ENCODE peak calls at places on chromosomes 13 and 19, in eight cellular contexts. P is heart left ventricle, S is breast epithelium, R is prostate gland, T is uterus, U is tibial nerve, B is IMR-90, I is A549. D is an unnamed sample.
A peak's percentile ranks its signal among the peaks of the same experiment; 100 is the strongest.

GRCh38 chr19:49988433-49988832 is 27.5 kb upstream of the SIGLEC11 start:
- DNase-seq in R (no peak), P (no peak), U (no peak), B (peak; percentile 83), S (no peak), T (no peak), I (no peak), D (no peak)

GRCh38 chr13:62799038-62799535 is 1383.4 kb upstream of the PCDH20 start:
- DNase-seq in P (no peak), U (no peak), I (no peak), R (no peak), B (no peak), S (no peak), T (no peak), D (no peak)

GRCh38 chr13:107124129-107124718 is 556.3 kb upstream of the ARGLU1 start:
- DNase-seq in I (peak; percentile 1), B (peak; percentile 36), S (no peak), P (no peak), U (no peak), R (no peak), T (no peak), D (no peak)

GRCh38 chr13:112028481-112028880 is 38.5 kb upstream of the SOX1 start:
- DNase-seq in S (no peak), U (no peak), T (no peak), R (no peak), P (no peak), B (no peak), I (no peak), D (no peak)

GRCh38 chr13:31045621-31046081 is 113.2 kb downstream of the TEX26 start:
- DNase-seq in B (peak; percentile 97), U (no peak), T (peak; percentile 62), I (peak; percentile 74), P (peak; percentile 21), R (no peak), S (peak; percentile 61), D (peak; percentile 18)

GRCh38 chr19:38793186-38793585 is 4.2 kb downstream of the LGALS7B start:
- DNase-seq in P (no peak), R (no peak), T (no peak), U (no peak), S (no peak), B (peak; percentile 60), I (no peak), D (no peak)

GRCh38 chr19:17441241-17442135 is 7.0 kb downstream of the TMEM221 start:
- DNase-seq in T (no peak), R (no peak), I (no peak), S (no peak), P (no peak), B (no peak), U (no peak), D (peak; percentile 43)

GRCh38 chr19:12748489-12748888 is 3.1 kb upstream of the BEST2 start:
- DNase-seq in R (no peak), S (no peak), U (no peak), B (no peak), P (no peak), T (no peak), I (no peak), D (no peak)

GRCh38 chr19:38869836-38870607 is 8.1 kb downstream of the RINL start:
- DNase-seq in S (peak; percentile 84), T (peak; percentile 82), I (peak; percentile 93), U (peak; percentile 74), R (peak; percentile 71), B (peak; percentile 45), P (peak; percentile 85), D (peak; percentile 87)

GRCh38 chr19:5590151-5590864 is 22.6 kb upstream of the TINCR start:
- DNase-seq in B (no peak), T (no peak), R (no peak), S (no peak), I (no peak), U (no peak), P (no peak), D (no peak)

GRCh38 chr19:11496391-11497163 is 9.1 kb downstream of the ZNF653 start:
- DNase-seq in P (no peak), T (peak; percentile 70), S (no peak), U (peak; percentile 57), I (peak; percentile 55), B (peak; percentile 86), R (peak; percentile 21), D (peak; percentile 61)
- TF ChIP-seq POLR2A in P (no peak), T (no peak), S (no peak), U (no peak), I (no peak), B (no peak), R (no peak), D (no peak)

GRCh38 chr13:93243375-93244063 is 16.9 kb downstream of the GPC6 start:
- DNase-seq in B (no peak), P (no peak), U (no peak), I (no peak), S (no peak), T (no peak), R (no peak), D (no peak)

GRCh38 chr13:93244141-93244917 is 17.7 kb downstream of the GPC6 start:
- DNase-seq in B (peak; percentile 67), T (no peak), I (no peak), U (no peak), P (no peak), S (no peak), R (no peak), D (no peak)

GRCh38 chr13:93248627-93249047 is 22.0 kb downstream of the GPC6 start:
- DNase-seq in T (no peak), P (no peak), U (no peak), I (no peak), B (peak; percentile 35), S (no peak), R (peak; percentile 16), D (no peak)

GRCh38 chr13:93246069-93246468 is 19.5 kb downstream of the GPC6 start:
- DNase-seq in U (no peak), P (no peak), T (no peak), B (no peak), S (no peak), R (no peak), I (no peak), D (no peak)

GRCh38 chr13:93244918-93245280 is 18.3 kb downstream of the GPC6 start:
- DNase-seq in I (no peak), P (no peak), T (no peak), B (peak; percentile 38), R (no peak), U (no peak), S (no peak), D (no peak)
- H3K4me3 ChIP-seq in I (peak overlapping the region; percentile 33), P (peak overlapping the region; percentile 32), T (no peak overlapping the region), B (peak overlapping the region; percentile 27), R (peak overlapping the region; percentile 23), U (peak overlapping the region; percentile 19), S (peak overlapping the region; percentile 41), D (peak overlapping the region; percentile 43)

GRCh38 chr13:99418663-99419140 is 82.6 kb upstream of the TM9SF2 start:
- DNase-seq in P (no peak), U (no peak), T (no peak), B (no peak), S (peak; percentile 14), R (no peak), I (no peak), D (peak; percentile 6)

GRCh38 chr13:99422556-99423220 is 78.6 kb upstream of the TM9SF2 start:
- DNase-seq in U (no peak), P (no peak), I (no peak), T (no peak), B (no peak), S (peak; percentile 20), R (no peak), D (peak; percentile 6)

GRCh38 chr13:99421271-99421670 is 80.0 kb upstream of the TM9SF2 start:
- DNase-seq in B (no peak), T (no peak), U (no peak), S (no peak), P (no peak), I (no peak), R (no peak), D (peak; percentile 7)

GRCh38 chr13:99419591-99420243 is 81.6 kb upstream of the TM9SF2 start:
- DNase-seq in R (no peak), B (no peak), S (no peak), P (no peak), U (no peak), T (no peak), I (no peak), D (no peak)

GRCh38 chr13:99421758-99422555 is 79.3 kb upstream of the TM9SF2 start:
- DNase-seq in P (no peak), S (peak; percentile 2), U (no peak), B (no peak), I (no peak), T (no peak), R (no peak), D (peak; percentile 9)
- TF ChIP-seq CTCF in P (no peak), S (no peak), U (no peak), B (no peak), I (no peak), T (no peak), R (no peak), D (no peak)

GRCh38 chr19:3606174-3606689 is 443 bp downstream of the TBXA2R start:
- DNase-seq in R (peak; percentile 47), P (peak; percentile 23), I (no peak), B (no peak), U (no peak), S (peak; percentile 76), T (no peak), D (no peak)

GRCh38 chr19:3606690-3607289 is at the start of gene TBXA2R:
- DNase-seq in I (peak; percentile 70), U (peak; percentile 82), R (peak; percentile 33), P (peak; percentile 75), T (peak; percentile 83), B (peak; percentile 43), S (no peak), D (peak; percentile 84)

GRCh38 chr19:3608079-3608641 is 1.5 kb upstream of the TBXA2R start:
- DNase-seq in T (no peak), I (no peak), S (no peak), U (no peak), B (no peak), P (no peak), R (no peak), D (no peak)

GRCh38 chr19:3608750-3609322 is 2.2 kb upstream of the TBXA2R start:
- DNase-seq in B (no peak), S (no peak), I (no peak), R (no peak), P (peak; percentile 74), U (no peak), T (no peak), D (no peak)

GRCh38 chr19:3607398-3608078 is 863 bp upstream of the TBXA2R start:
- DNase-seq in R (no peak), I (no peak), S (no peak), U (no peak), T (no peak), B (no peak), P (peak; percentile 84), D (no peak)
- TF ChIP-seq POLR2A in R (no peak), I (no peak), S (no peak), U (no peak), T (no peak), B (no peak), P (no peak), D (no peak)

D was measured in testis.